ENCODE peak calls at places on chromosomes 2 and 18, in ten cellular contexts. L, K, I, R, O, B, F, A, Q and X are unnamed samples. For H3K9me3, the result is how much of the 10 kb centered on the place peaks cover.

GRCh38 chr18:36038102-36038663 is 29.2 kb downstream of the RPRD1A start:
- DNase-seq in L (no peak), K (no peak), I (no peak), R (no peak), O (no peak), B (no peak), F (no peak), A (no peak), Q (no peak), X (no peak)

GRCh38 chr2:98617149-98617548 is 8.8 kb downstream of the UNC50 start:
- DNase-seq in L (no peak), K (no peak), I (no peak), R (no peak), O (no peak), B (no peak), F (no peak), A (no peak), Q (no peak), X (no peak)

GRCh38 chr2:233342301-233342700 is 12.0 kb upstream of the DGKD start:
- DNase-seq in L (no peak), K (no peak), I (no peak), R (no peak), O (no peak), B (no peak), F (no peak), A (no peak), Q (peak), X (no peak)

GRCh38 chr18:11505993-11506392 is 103.4 kb upstream of the SLC35G4 start:
- DNase-seq in L (no peak), K (no peak), I (no peak), R (no peak), O (no peak), B (no peak), F (no peak), A (no peak), Q (no peak), X (no peak)

GRCh38 chr2:127578411-127578810 is 42.9 kb downstream of the MYO7B start:
- DNase-seq in L (no peak), K (no peak), I (no peak), R (no peak), O (no peak), B (peak), F (no peak), A (no peak), Q (no peak), X (no peak)

GRCh38 chr2:172244419-172245130 is 141.9 kb upstream of the DLX2 start:
- DNase-seq in L (no peak), K (no peak), I (no peak), R (no peak), O (no peak), B (no peak), F (no peak), A (no peak), Q (no peak), X (no peak)

GRCh38 chr2:219495531-219496122 is 3.1 kb upstream of the GMPPA start:
- DNase-seq in L (peak), K (peak), I (peak), R (peak), O (peak), B (peak), F (peak), A (peak), Q (peak), X (no peak)

GRCh38 chr2:97796465-97797126 is 83.2 kb downstream of the ZAP70 start:
- DNase-seq in L (no peak), K (no peak), I (no peak), R (no peak), O (no peak), B (no peak), F (no peak), A (no peak), Q (no peak), X (no peak)

DNA sequence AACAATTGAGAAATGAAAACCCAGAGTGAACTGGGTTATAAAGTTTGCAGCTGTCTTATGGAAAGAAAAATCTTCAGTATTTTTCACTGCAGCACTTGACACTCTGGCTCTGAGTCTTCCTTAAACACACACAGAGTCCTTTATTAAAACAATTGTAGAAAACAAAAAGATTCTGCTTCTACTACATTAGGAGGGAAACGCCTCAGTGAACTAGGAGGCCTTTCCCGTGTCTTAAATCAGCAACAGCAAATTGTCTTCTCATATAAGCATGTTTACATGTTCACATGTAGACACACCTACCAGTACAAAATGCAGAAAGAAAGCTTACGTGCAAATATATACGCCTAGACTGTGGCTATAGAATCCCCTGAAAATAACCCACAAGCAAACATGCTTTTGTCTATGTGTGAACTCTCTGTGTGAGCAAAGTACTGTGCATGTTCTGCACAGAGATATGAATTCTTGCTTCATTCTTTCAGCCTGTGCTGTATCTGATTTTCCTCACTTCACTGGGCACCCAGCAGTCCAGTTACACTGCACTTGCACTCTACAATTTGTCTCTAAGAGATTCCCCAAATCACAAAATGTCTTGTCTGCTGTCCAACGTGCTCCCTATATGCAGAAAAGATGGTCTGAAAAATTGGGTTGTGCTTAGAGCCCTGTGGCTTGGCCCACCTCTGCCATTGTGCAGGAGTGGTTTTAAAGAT is 24.5 kb downstream of the ZEB2 start:
- DNase-seq in L (no peak), K (no peak), I (no peak), R (no peak), O (no peak), B (no peak), F (no peak), A (no peak), Q (no peak), X (no peak)
- H3K27ac ChIP-seq in L (peak), K (no peak), I (peak), R (no peak), O (no peak), B (peak), F (no peak), A (peak), Q (no peak), X (peak)

GRCh38 chr2:52017836-52018235 is 985.9 kb upstream of the NRXN1 start:
- DNase-seq in L (no peak), K (no peak), I (no peak), R (no peak), O (no peak), B (no peak), F (no peak), A (no peak), Q (peak), X (no peak)
- H3K9me3 ChIP-seq in L (under half), K (under half), I (under half), R (under half), O (under half), B (under half), F (under half), A (under half), Q (under half), X (under half)

DNA sequence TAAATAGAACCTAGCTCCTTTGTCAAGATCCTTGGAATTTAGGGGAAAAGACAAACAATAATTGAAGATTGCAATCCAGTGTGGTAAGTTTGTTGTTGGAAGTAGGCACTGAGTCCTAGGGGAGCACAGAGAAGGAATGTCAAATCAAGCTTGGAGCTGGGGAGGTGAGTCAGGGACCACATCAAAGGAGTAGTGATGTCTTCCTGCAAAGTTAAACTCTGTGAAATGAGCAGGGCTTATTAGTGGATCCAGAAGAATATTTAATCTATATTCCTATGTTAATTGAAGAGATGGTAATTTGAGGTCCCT is 41.7 kb upstream of the NABP1 start:
- DNase-seq in L (no peak), K (no peak), I (no peak), R (no peak), O (no peak), B (no peak), F (no peak), A (no peak), Q (no peak), X (no peak)
- H3K27ac ChIP-seq in L (no peak), K (no peak), I (no peak), R (no peak), O (no peak), B (no peak), F (no peak), A (no peak), Q (no peak), X (peak)

DNA sequence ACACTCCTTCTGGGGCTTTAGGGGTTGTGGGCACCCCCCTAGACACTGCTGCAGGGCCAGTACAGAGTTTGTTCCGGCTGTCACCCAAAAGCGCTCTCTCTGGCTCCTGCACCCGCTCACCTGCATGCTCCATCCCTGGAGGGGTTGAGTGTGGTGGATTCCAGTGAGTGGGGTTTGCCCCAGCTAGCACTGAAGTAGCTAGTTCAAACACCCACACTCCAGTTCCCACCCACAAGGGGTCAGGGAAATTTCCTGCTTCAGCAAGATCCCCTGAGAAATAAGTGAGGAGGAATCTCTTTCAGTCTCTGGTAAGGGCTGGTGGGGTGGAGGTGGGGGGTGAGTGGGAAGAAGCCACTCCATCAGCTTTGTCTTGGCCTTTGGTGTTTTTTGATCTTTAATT is 73.6 kb downstream of the TMEM17 start:
- DNase-seq in L (no peak), K (no peak), I (no peak), R (no peak), O (no peak), B (no peak), F (no peak), A (no peak), Q (no peak), X (no peak)
- H3K9me3 ChIP-seq in L (under half), K (under half), I (under half), R (under half), O (under half), B (under half), F (under half), A (under half), Q (under half), X (under half)

GRCh38 chr2:217825469-217826235 is 177.1 kb downstream of the TNS1 start:
- DNase-seq in L (no peak), K (no peak), I (peak), R (no peak), O (no peak), B (no peak), F (no peak), A (peak), Q (no peak), X (peak)

GRCh38 chr2:217824223-217824622 is 178.6 kb downstream of the TNS1 start:
- DNase-seq in L (no peak), K (no peak), I (peak), R (no peak), O (no peak), B (no peak), F (no peak), A (peak), Q (no peak), X (peak)

GRCh38 chr2:217822296-217823252 is 180.2 kb downstream of the TNS1 start:
- DNase-seq in L (no peak), K (peak), I (peak), R (no peak), O (no peak), B (no peak), F (no peak), A (peak), Q (no peak), X (peak)

GRCh38 chr2:217821536-217822147 is 181.2 kb downstream of the TNS1 start:
- DNase-seq in L (no peak), K (no peak), I (peak), R (no peak), O (no peak), B (no peak), F (no peak), A (peak), Q (no peak), X (peak)

GRCh38 chr2:217823626-217824025 is 179.2 kb downstream of the TNS1 start:
- DNase-seq in L (no peak), K (no peak), I (peak), R (no peak), O (no peak), B (no peak), F (no peak), A (no peak), Q (no peak), X (peak)
- H3K27ac ChIP-seq in L (peak), K (no peak), I (no peak), R (no peak), O (no peak), B (no peak), F (no peak), A (peak), Q (no peak), X (no peak)

DNA sequence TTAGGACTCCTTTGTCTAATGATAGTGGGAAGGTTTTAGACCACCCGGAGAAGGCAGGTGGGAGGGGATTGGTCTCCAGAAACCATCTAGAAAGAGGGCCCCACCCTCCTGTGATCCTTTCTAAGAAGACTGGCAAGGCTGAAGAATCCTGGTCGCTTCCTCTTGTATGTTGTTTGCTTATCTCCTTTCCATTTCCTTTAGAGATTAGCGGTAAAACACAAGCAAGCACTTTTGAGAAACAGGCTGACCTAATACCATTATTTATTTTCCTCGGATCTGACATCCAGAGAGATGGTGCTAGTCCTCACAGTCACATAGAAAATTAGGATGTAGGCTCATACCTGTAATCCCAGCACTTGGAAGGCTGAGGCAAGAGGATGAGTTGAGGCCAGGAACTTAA is 45.2 kb upstream of the SPRED2 start:
- DNase-seq in L (no peak), K (no peak), I (no peak), R (no peak), O (no peak), B (no peak), F (no peak), A (no peak), Q (no peak), X (no peak)
- H3K9me3 ChIP-seq in L (under half), K (under half), I (under half), R (under half), O (under half), B (under half), F (under half), A (under half), Q (under half), X (under half)

GRCh38 chr2:10518470-10519060 is 70.4 kb upstream of the ODC1 start:
- DNase-seq in L (no peak), K (no peak), I (no peak), R (no peak), O (no peak), B (peak), F (no peak), A (no peak), Q (peak), X (no peak)
- H3K27ac ChIP-seq in L (no peak), K (no peak), I (no peak), R (no peak), O (no peak), B (no peak), F (no peak), A (no peak), Q (no peak), X (no peak)